ENCODE peak calls at places on chromosomes 3 and 15, in six cellular contexts. G, K, P, Y, U and J are unnamed samples. For H3K9me3, the result is how much of the 10 kb centered on the place peaks cover.

GRCh38 chr3:129491794-129492193 is 36.6 kb upstream of the RHO start:
- DNase-seq in P (no peak), G (no peak), U (no peak), Y (no peak), K (no peak), J (no peak)

GRCh38 chr3:25176999-25177398 is 251.1 kb upstream of the RARB start:
- DNase-seq in K (no peak), U (no peak), P (no peak), G (no peak), Y (no peak), J (no peak)

GRCh38 chr15:73330206-73331051 is 38.3 kb downstream of the HCN4 start:
- DNase-seq in K (no peak), P (no peak), Y (no peak), U (no peak), G (no peak), J (no peak)

GRCh38 chr15:83559310-83559966 is 94.5 kb upstream of the ADAMTSL3 start:
- DNase-seq in G (peak), K (peak), Y (peak), U (peak), P (peak), J (peak)

GRCh38 chr15:78171864-78172472 is 22.8 kb downstream of the IDH3A start:
- DNase-seq in Y (no peak), U (no peak), P (no peak), K (no peak), G (no peak), J (no peak)

GRCh38 chr3:42533161-42533897 is 30.9 kb downstream of the VIPR1 start:
- DNase-seq in U (no peak), P (no peak), G (no peak), K (no peak), Y (no peak), J (no peak)

GRCh38 chr3:45915518-45916231 is 27.6 kb upstream of the CXCR6 start:
- DNase-seq in Y (peak), P (peak), K (no peak), U (no peak), G (peak), J (no peak)

GRCh38 chr15:98000249-98001203 is 40.0 kb downstream of the ARRDC4 start:
- DNase-seq in Y (no peak), G (no peak), P (no peak), K (no peak), U (no peak), J (no peak)

GRCh38 chr3:79204351-79204750 is 563.4 kb downstream of the ROBO1 start:
- DNase-seq in U (no peak), Y (no peak), P (no peak), G (no peak), K (no peak), J (no peak)

GRCh38 chr3:24375947-24376384 is 118.7 kb downstream of the THRB start:
- DNase-seq in Y (no peak), U (no peak), K (no peak), P (no peak), G (no peak), J (no peak)

GRCh38 chr3:30512596-30512995 is 93.8 kb upstream of the TGFBR2 start:
- DNase-seq in U (no peak), G (no peak), K (peak), P (no peak), Y (no peak), J (no peak)

GRCh38 chr3:89360155-89360554 is 252.7 kb downstream of the EPHA3 start:
- DNase-seq in U (no peak), Y (no peak), P (no peak), K (no peak), G (no peak), J (no peak)

GRCh38 chr3:134931045-134931775 is 136.2 kb downstream of the EPHB1 start:
- DNase-seq in U (no peak), P (no peak), G (no peak), Y (no peak), K (no peak), J (no peak)

GRCh38 chr3:115713247-115713646 is 89.9 kb downstream of the GAP43 start:
- DNase-seq in P (no peak), G (no peak), Y (no peak), K (no peak), U (peak), J (no peak)

GRCh38 chr3:181974198-181974597 is 262.5 kb downstream of the SOX2 start:
- DNase-seq in U (no peak), G (no peak), Y (no peak), P (no peak), K (no peak), J (no peak)

GRCh38 chr15:76928231-76928630 is 3.3 kb upstream of the RCN2 start:
- DNase-seq in U (no peak), G (no peak), P (no peak), Y (no peak), K (no peak), J (no peak)

GRCh38 chr3:155070932-155071387 is 9.2 kb upstream of the MME start:
- DNase-seq in P (no peak), Y (no peak), U (peak), G (no peak), K (peak), J (no peak)

GRCh38 chr3:48427630-48427962 is 2.3 kb downstream of the PLXNB1 start:
- DNase-seq in P (no peak), U (no peak), G (no peak), K (no peak), Y (no peak), J (no peak)

GRCh38 chr3:184373422-184373821 is 4.6 kb downstream of the THPO start:
- DNase-seq in Y (no peak), K (no peak), P (no peak), G (no peak), U (no peak), J (no peak)

GRCh38 chr3:108391917-108392585 is 95.7 kb downstream of the HHLA2 start:
- DNase-seq in U (no peak), G (no peak), P (no peak), Y (no peak), K (no peak), J (no peak)

GRCh38 chr15:71812966-71813722 is 2.8 kb downstream of the NR2E3 start:
- DNase-seq in Y (no peak), P (no peak), G (no peak), K (no peak), U (no peak), J (no peak)

GRCh38 chr3:122092460-122093165 is 37.5 kb downstream of the CD86 start:
- DNase-seq in U (no peak), Y (peak), P (no peak), G (peak), K (peak), J (no peak)

GRCh38 chr3:66376568-66376967 is 124.3 kb downstream of the LRIG1 start:
- DNase-seq in K (peak), P (no peak), G (peak), U (no peak), Y (no peak), J (no peak)

GRCh38 chr15:73935547-73935946 is 9.3 kb downstream of the LOXL1 start:
- DNase-seq in U (no peak), K (no peak), Y (no peak), G (no peak), P (no peak), J (no peak)

GRCh38 chr3:189394599-189395121 is 222.9 kb downstream of the TPRG1 start:
- DNase-seq in P (peak), U (no peak), G (no peak), K (no peak), Y (no peak), J (no peak)

GRCh38 chr3:25855281-25855680 is 65.4 kb downstream of the OXSM start:
- DNase-seq in G (no peak), K (peak), Y (no peak), P (no peak), U (no peak), J (no peak)

GRCh38 chr15:60972301-60972700 is 256.8 kb downstream of the RORA start:
- DNase-seq in K (peak), P (no peak), G (no peak), Y (no peak), U (no peak), J (no peak)

GRCh38 chr3:97991278-97991652 is 19.0 kb upstream of the RIOX2 start:
- DNase-seq in Y (no peak), U (no peak), P (no peak), K (no peak), G (no peak), J (no peak)

DNA sequence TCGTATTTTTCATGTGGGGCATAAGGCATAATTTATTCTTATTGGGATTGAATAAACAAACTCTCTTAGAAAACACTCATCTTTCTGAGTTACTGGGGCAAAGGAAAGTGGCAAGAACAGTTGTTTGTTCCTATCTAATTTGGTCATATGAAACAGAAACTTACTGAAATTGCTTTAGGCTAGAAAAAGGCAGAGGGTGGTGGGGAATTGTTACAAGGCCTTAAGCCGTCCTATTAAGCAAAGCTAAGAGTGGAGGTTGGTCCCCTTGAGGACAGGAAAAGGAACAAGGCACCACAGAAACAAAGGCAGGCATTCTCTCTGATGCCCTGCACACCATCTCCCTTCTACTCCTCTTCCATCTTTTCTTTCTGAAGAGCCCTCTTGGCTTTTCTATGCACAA is 830.9 kb downstream of the EDEM1 start:
- DNase-seq in G (no peak), P (no peak), U (no peak), K (no peak), Y (no peak), J (no peak)
- H3K9me3 ChIP-seq in G (under half), P (under half), U (under half), K (under half), Y (under half), J (under half)

GRCh38 chr3:171806200-171807128 is 3.8 kb downstream of the PLD1 start:
- DNase-seq in U (no peak), Y (peak), G (no peak), P (no peak), K (peak), J (no peak)
- TF ChIP-seq POLR2AphosphoS5 in U (no peak), Y (no peak), G (no peak), P (no peak), K (peak), J (no peak)

GRCh38 chr3:11238880-11239279 is 33.3 kb upstream of the ATG7 start:
- DNase-seq in P (no peak), G (peak), U (no peak), K (peak), Y (no peak), J (no peak)
- H3K9ac ChIP-seq in P (no peak), G (peak), U (peak), K (peak), Y (no peak), J (no peak)

GRCh38 chr3:174791161-174791560 is 68.0 kb upstream of the NAALADL2 start:
- DNase-seq in P (no peak), K (no peak), Y (no peak), U (no peak), G (no peak), J (no peak)
- H3K9me3 ChIP-seq in P (under half), K (under half), Y (under half), U (under half), G (under half), J (under half)

GRCh38 chr3:185552358-185552877 is at the start of gene LIPH:
- DNase-seq in G (peak), P (peak), Y (peak), K (no peak), U (no peak), J (peak)

GRCh38 chr3:185555101-185555501 is 2.7 kb upstream of the LIPH start:
- DNase-seq in K (no peak), Y (no peak), P (no peak), G (no peak), U (no peak), J (no peak)

GRCh38 chr3:185549651-185550111 is 2.7 kb downstream of the LIPH start:
- DNase-seq in Y (no peak), G (no peak), P (no peak), K (no peak), U (no peak), J (peak)

DNA sequence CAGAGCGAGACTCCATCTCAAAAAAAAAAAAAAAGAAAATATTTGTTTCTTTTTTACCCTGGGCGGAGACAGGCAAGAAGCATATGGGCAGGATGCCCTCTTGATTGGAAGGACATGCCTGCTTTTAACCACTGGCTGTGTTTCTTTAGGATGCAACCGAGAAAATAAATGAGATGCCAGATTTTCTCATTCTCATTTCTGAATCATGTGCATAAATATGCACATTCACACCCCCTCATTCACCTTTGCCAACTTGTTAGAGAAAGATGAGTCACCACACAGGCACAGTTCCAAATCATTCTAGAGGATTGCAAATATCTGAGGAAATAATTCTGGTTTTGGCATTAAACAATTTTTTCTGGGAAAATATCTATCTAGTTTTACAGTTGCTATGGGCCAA is 3.3 kb downstream of the LIPH start:
- DNase-seq in K (peak), U (no peak), P (no peak), Y (no peak), G (peak), J (peak)
- TF ChIP-seq POLR2AphosphoS5 in K (no peak), U (peak), P (no peak), Y (no peak), G (peak), J (no peak)

DNA sequence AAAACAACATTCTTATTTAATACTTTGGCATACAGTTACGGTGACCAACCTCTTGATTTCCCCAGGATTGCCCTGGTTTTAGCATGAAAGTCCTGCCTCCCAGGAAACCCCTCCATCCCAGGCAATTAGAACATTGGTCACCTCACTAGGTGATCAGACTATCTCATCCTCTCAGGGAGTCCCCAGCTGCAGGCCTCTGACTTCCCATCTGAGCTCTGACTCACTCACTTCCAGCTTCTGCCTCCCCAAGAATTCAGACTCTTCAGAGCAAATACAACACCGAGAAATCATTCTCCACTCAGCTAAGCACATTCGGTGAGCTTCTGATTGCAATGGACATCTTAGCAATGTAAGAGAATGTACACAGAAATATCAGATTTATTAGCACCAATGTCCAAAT is 92.4 kb upstream of the HES1 start:
- DNase-seq in G (no peak), P (no peak), K (peak), Y (peak), U (no peak), J (no peak)
- H3K9ac ChIP-seq in G (no peak), P (no peak), K (no peak), Y (no peak), U (no peak), J (no peak)

GRCh38 chr3:196793224-196793623 is 53.6 kb downstream of the PAK2 start:
- DNase-seq in Y (no peak), G (peak), K (peak), U (peak), P (no peak), J (no peak)

GRCh38 chr3:196788509-196788908 is 48.9 kb downstream of the PAK2 start:
- DNase-seq in G (no peak), U (peak), K (no peak), Y (no peak), P (no peak), J (no peak)

GRCh38 chr3:196790636-196791035 is 51.0 kb downstream of the PAK2 start:
- DNase-seq in G (no peak), U (no peak), P (no peak), Y (no peak), K (no peak), J (no peak)

GRCh38 chr3:196792771-196793170 is 53.1 kb downstream of the PAK2 start:
- DNase-seq in K (peak), Y (no peak), U (no peak), P (no peak), G (no peak), J (no peak)

GRCh38 chr3:196789773-196790419 is 50.2 kb downstream of the PAK2 start:
- DNase-seq in Y (no peak), P (no peak), G (no peak), K (no peak), U (no peak), J (no peak)
- H3K9me3 ChIP-seq in Y (under half), P (under half), G (under half), K (under half), U (under half), J (under half)

GRCh38 chr3:39135170-39135805 is 18.1 kb downstream of the CSRNP1 start:
- DNase-seq in P (no peak), K (peak), U (no peak), G (no peak), Y (no peak), J (no peak)
- TF ChIP-seq POLR2AphosphoS5 in P (no peak), K (peak), U (no peak), G (no peak), Y (no peak), J (no peak)

GRCh38 chr15:93111451-93111850 is 22.4 kb upstream of the RGMA start:
- DNase-seq in G (no peak), K (no peak), U (no peak), P (no peak), Y (no peak), J (no peak)
- H3K9ac ChIP-seq in G (no peak), K (no peak), U (no peak), P (no peak), Y (no peak), J (no peak)

DNA sequence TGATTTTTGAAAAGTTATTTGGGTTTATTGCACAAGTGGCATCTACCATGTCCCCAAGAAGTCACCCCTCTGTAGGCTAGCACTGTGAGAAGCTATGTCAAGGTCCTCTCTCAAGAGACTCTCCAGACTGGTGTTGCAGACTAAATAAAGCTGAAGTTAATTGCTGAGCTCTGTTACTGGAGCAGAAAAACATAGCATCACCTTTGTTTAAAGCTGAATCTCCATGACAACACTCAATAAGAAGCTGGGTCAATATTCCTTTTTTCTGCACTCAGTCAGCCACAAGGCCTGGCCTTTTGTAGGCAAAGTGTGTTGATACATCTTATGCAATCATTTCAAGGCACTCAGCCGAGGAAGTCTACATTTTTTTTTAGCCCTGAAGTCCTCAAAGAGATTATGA is 806.6 kb upstream of the LMCD1 start:
- DNase-seq in P (no peak), G (no peak), Y (no peak), K (no peak), U (no peak), J (no peak)
- H3K9me3 ChIP-seq in P (under half), G (under half), Y (under half), K (under half), U (under half), J (under half)